ENCODE peak calls at places on chromosomes 7 and 10, in six cellular contexts. U is GM19239, Q is WTC11, H is KBM-7, F is cardiac muscle cell, L is ureter. A is an unnamed sample.
A peak's percentile ranks its signal among the peaks of the same experiment; 100 is the strongest.

GRCh38 chr7:1324028-1324900 is 91.6 kb downstream of the UNCX start:
- DNase-seq in U (no peak), F (no peak), Q (no peak), L (no peak), H (no peak), A (no peak)

GRCh38 chr7:158502068-158502750 is 85.4 kb downstream of the PTPRN2 start:
- DNase-seq in H (no peak), L (no peak), Q (no peak), U (no peak), F (no peak), A (no peak)

GRCh38 chr10:114259825-114260224 is 20.8 kb downstream of the VWA2 start:
- DNase-seq in Q (no peak), H (no peak), U (no peak), L (no peak), F (no peak), A (no peak)

GRCh38 chr7:33873981-33874750 is 31.2 kb upstream of the BMPER start:
- DNase-seq in H (no peak), U (no peak), Q (no peak), L (no peak), F (no peak), A (no peak)

GRCh38 chr7:40570218-40570617 is 435.4 kb downstream of the SUGCT start:
- DNase-seq in Q (no peak), L (no peak), F (peak; percentile 42), H (no peak), U (no peak), A (no peak)

GRCh38 chr10:3194871-3195270 is 22.3 kb upstream of the PITRM1 start:
- DNase-seq in U (no peak), H (no peak), Q (no peak), L (no peak), F (no peak), A (no peak)

GRCh38 chr10:133013478-133013877 is 71.1 kb upstream of the CFAP46 start:
- DNase-seq in F (no peak), Q (no peak), L (peak; percentile 73), H (peak; percentile 27), U (no peak), A (no peak)

GRCh38 chr10:94279835-94280709 is 82.7 kb downstream of the NOC3L start:
- DNase-seq in H (peak; percentile 60), F (peak; percentile 73), Q (peak; percentile 77), U (peak; percentile 34), L (peak; percentile 53), A (no peak)

GRCh38 chr7:147428075-147428474 is 1162.5 kb upstream of the C7orf33 start:
- DNase-seq in Q (no peak), L (no peak), H (no peak), F (no peak), U (no peak), A (no peak)

GRCh38 chr7:64655811-64656210 is 10.1 kb upstream of the ZNF107 start:
- DNase-seq in U (no peak), F (no peak), L (peak; percentile 3), H (no peak), Q (no peak), A (no peak)

GRCh38 chr10:121862624-121863023 is 65.2 kb downstream of the ATE1 start:
- DNase-seq in F (no peak), U (no peak), L (no peak), H (no peak), Q (no peak), A (no peak)

GRCh38 chr10:86449926-86450558 is 71.5 kb downstream of the WAPL start:
- DNase-seq in U (no peak), L (no peak), F (no peak), Q (no peak), H (peak; percentile 62), A (no peak)

GRCh38 chr7:14020339-14020900 is 31.0 kb upstream of the ETV1 start:
- DNase-seq in L (no peak), F (no peak), U (no peak), Q (no peak), H (no peak), A (no peak)

GRCh38 chr7:154898973-154899855 is 103.7 kb downstream of the PAXIP1 start:
- DNase-seq in Q (no peak), U (no peak), H (no peak), L (no peak), F (no peak), A (no peak)

GRCh38 chr10:113179270-113179669 is 229.2 kb downstream of the TCF7L2 start:
- DNase-seq in L (no peak), U (no peak), F (no peak), Q (no peak), H (no peak), A (no peak)

GRCh38 chr7:107661081-107661864 is 645 bp downstream of the SLC26A4 start:
- DNase-seq in U (no peak), F (peak; percentile 74), H (peak; percentile 61), Q (peak; percentile 72), L (peak; percentile 48), A (peak; percentile 46)

GRCh38 chr7:3943779-3944520 is 642.9 kb downstream of the SDK1 start:
- DNase-seq in Q (no peak), L (no peak), F (no peak), U (no peak), H (no peak), A (no peak)

GRCh38 chr10:113122947-113123346 is 172.9 kb downstream of the TCF7L2 start:
- DNase-seq in H (no peak), F (no peak), U (no peak), Q (no peak), L (peak; percentile 20), A (no peak)

GRCh38 chr10:126110434-126110833 is 214.1 kb downstream of the FANK1 start:
- DNase-seq in U (no peak), L (no peak), Q (no peak), H (peak; percentile 65), F (no peak), A (no peak)

GRCh38 chr7:2014391-2015241 is 218.1 kb downstream of the MAD1L1 start:
- DNase-seq in H (no peak), L (peak; percentile 67), Q (peak; percentile 10), F (no peak), U (no peak), A (no peak)

GRCh38 chr10:34956756-34957155 is 133.4 kb downstream of the CUL2 start:
- DNase-seq in Q (no peak), L (no peak), U (no peak), H (no peak), F (no peak), A (no peak)